ENCODE peak calls at places on chromosomes 2 and 18, in ten cellular contexts. B is body of pancreas, U is WTC11, Z is IMR-90, H is uterus, K is esophagus squamous epithelium, G is spleen, D is HCT116, V is transverse colon, P is lower leg skin. E is an unnamed sample.

GRCh38 chr2:8679567-8679826 is 2.4 kb upstream of the ID2 start:
- DNase-seq in B (no peak), U (no peak), Z (no peak), H (no peak), K (no peak), G (no peak), D (no peak), V (no peak), P (no peak), E (no peak)

GRCh38 chr18:9705183-9705864 is 2.8 kb upstream of the RAB31 start:
- DNase-seq in B (no peak), U (no peak), Z (peak), H (peak), K (no peak), G (no peak), D (no peak), V (no peak), P (no peak), E (no peak)

GRCh38 chr2:176534798-176535479 is 265.7 kb downstream of the MTX2 start:
- DNase-seq in B (no peak), U (no peak), Z (no peak), H (no peak), K (no peak), G (no peak), D (no peak), V (no peak), P (no peak), E (no peak)

GRCh38 chr2:128770143-128771080 is 451.7 kb upstream of the HS6ST1 start:
- DNase-seq in B (peak), U (no peak), Z (no peak), H (no peak), K (no peak), G (peak), D (no peak), V (no peak), P (no peak), E (no peak)

GRCh38 chr2:127541849-127542630 is 6.6 kb downstream of the MYO7B start:
- DNase-seq in B (no peak), U (no peak), Z (no peak), H (no peak), K (no peak), G (no peak), D (no peak), V (no peak), P (no peak), E (no peak)

GRCh38 chr2:61537590-61538178 is 472 bp downstream of the XPO1 start:
- DNase-seq in B (no peak), U (peak), Z (no peak), H (no peak), K (peak), G (no peak), D (no peak), V (no peak), P (peak), E (peak)

GRCh38 chr2:134178109-134178877 is 75.6 kb upstream of the MGAT5 start:
- DNase-seq in B (no peak), U (no peak), Z (peak), H (no peak), K (no peak), G (no peak), D (no peak), V (no peak), P (no peak), E (no peak)

GRCh38 chr18:50602466-50602865 is 42.6 kb downstream of the MAPK4 start:
- DNase-seq in B (no peak), U (no peak), Z (no peak), H (no peak), K (no peak), G (no peak), D (no peak), V (no peak), P (no peak), E (no peak)

GRCh38 chr18:75679347-75679746 is 251.8 kb upstream of the SMIM21 start:
- DNase-seq in B (no peak), U (no peak), Z (no peak), H (no peak), K (peak), G (no peak), D (no peak), V (no peak), P (no peak), E (no peak)

GRCh38 chr2:72864500-72864899 is 22.7 kb upstream of the SPR start:
- DNase-seq in B (no peak), U (no peak), Z (peak), H (no peak), K (no peak), G (no peak), D (no peak), V (no peak), P (no peak), E (no peak)

GRCh38 chr2:5609191-5609590 is 83.0 kb upstream of the SOX11 start:
- DNase-seq in B (no peak), U (no peak), Z (no peak), H (no peak), K (no peak), G (no peak), D (no peak), V (no peak), P (no peak), E (no peak)

GRCh38 chr2:112121682-112122254 is 16.4 kb upstream of the FBLN7 start:
- DNase-seq in B (peak), U (no peak), Z (peak), H (no peak), K (no peak), G (no peak), D (peak), V (no peak), P (no peak), E (no peak)

GRCh38 chr2:191677646-191678436 is at the start of gene NABP1:
- DNase-seq in B (peak), U (peak), Z (peak), H (peak), K (peak), G (peak), D (peak), V (peak), P (peak), E (peak)

GRCh38 chr2:226813148-226813701 is 13.6 kb upstream of the IRS1 start:
- DNase-seq in B (no peak), U (peak), Z (no peak), H (no peak), K (no peak), G (no peak), D (no peak), V (no peak), P (no peak), E (no peak)
- TF ChIP-seq CTCF in B (no peak), U (no peak), Z (peak), H (no peak), K (no peak), G (no peak), D (peak), V (peak), P (no peak), E (no peak)

GRCh38 chr2:120205901-120206581 is 17.2 kb downstream of the TMEM185B start:
- DNase-seq in B (no peak), U (peak), Z (no peak), H (no peak), K (no peak), G (peak), D (no peak), V (peak), P (no peak), E (no peak)
- TF ChIP-seq CTCF in B (no peak), U (peak), Z (peak), H (peak), K (no peak), G (peak), D (peak), V (peak), P (no peak), E (no peak)

GRCh38 chr18:24408496-24408895 is 10.9 kb upstream of the OSBPL1A start:
- DNase-seq in B (no peak), U (no peak), Z (no peak), H (no peak), K (no peak), G (no peak), D (no peak), V (no peak), P (no peak), E (no peak)

GRCh38 chr18:24417465-24417864 is 9.0 kb upstream of the IMPACT start:
- DNase-seq in B (no peak), U (no peak), Z (no peak), H (no peak), K (no peak), G (no peak), D (no peak), V (no peak), P (no peak), E (no peak)

GRCh38 chr18:24414349-24415003 is 12.0 kb upstream of the IMPACT start:
- DNase-seq in B (no peak), U (no peak), Z (no peak), H (no peak), K (no peak), G (no peak), D (no peak), V (no peak), P (no peak), E (no peak)

GRCh38 chr18:24413148-24413547 is 13.3 kb upstream of the IMPACT start:
- DNase-seq in B (no peak), U (peak), Z (no peak), H (no peak), K (no peak), G (no peak), D (no peak), V (no peak), P (no peak), E (no peak)
- TF ChIP-seq CTCF in B (no peak), U (no peak), Z (peak), H (no peak), K (no peak), G (no peak), D (peak), V (no peak), P (no peak), E (no peak)

GRCh38 chr2:44668336-44668735 is 273.2 kb upstream of the SIX3 start:
- DNase-seq in B (no peak), U (no peak), Z (no peak), H (no peak), K (no peak), G (no peak), D (peak), V (no peak), P (no peak), E (no peak)
- TF ChIP-seq CTCF in B (no peak), U (no peak), Z (no peak), H (no peak), K (no peak), G (no peak), D (peak), V (no peak), P (no peak), E (no peak)

GRCh38 chr2:99184811-99185210 is 3.8 kb downstream of the MRPL30 start:
- DNase-seq in B (no peak), U (no peak), Z (no peak), H (no peak), K (no peak), G (no peak), D (no peak), V (no peak), P (no peak), E (no peak)

GRCh38 chr2:99188357-99188756 is 7.4 kb downstream of the MRPL30 start:
- DNase-seq in B (no peak), U (no peak), Z (no peak), H (no peak), K (no peak), G (no peak), D (no peak), V (no peak), P (no peak), E (no peak)

GRCh38 chr2:99187011-99187410 is 6.0 kb downstream of the MRPL30 start:
- DNase-seq in B (no peak), U (no peak), Z (no peak), H (no peak), K (no peak), G (no peak), D (no peak), V (no peak), P (no peak), E (no peak)

DNA sequence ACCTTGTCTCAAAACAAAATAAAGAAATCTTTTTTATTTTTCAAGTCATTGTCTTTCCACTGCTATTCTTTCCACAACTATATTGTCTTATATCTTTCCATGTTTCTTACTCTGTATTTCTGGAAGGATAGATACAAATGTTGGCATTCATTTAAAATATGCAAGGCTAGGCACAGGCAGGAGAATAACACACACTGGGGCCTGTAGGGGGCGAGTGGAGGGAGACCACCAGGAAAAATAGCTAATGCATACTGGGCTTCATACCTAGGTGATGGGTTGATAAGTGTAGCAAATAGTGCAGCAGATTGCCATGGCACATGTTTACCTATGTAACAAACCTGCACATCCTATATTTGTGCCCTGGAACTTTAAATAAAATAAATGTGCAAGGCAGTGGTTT is 9.6 kb downstream of the MRPL30 start:
- DNase-seq in B (no peak), U (no peak), Z (no peak), H (no peak), K (no peak), G (no peak), D (no peak), V (no peak), P (no peak), E (no peak)
- TF ChIP-seq CTCF in B (no peak), U (no peak), Z (no peak), H (no peak), K (no peak), G (no peak), D (peak), V (no peak), P (no peak), E (no peak)

DNA sequence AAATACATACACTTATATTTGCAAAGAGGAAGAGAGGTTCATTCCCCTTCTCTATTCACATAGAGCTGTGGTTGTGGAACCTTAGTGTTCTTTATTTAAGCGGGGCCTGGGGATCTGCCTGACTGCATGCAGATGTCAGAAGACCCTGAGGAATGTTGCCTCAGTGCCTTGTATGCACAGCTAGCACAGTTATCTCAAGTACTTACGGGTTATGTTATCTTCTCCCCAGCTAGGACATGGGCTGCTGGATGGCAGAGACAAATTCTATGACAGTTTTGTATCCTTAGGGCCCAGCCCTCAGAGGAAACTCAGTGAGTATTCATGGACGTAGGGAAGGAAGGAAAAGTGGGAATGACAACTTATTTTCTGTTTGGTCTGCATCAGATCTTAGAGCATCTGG is 37.7 kb upstream of the RTN4 start:
- DNase-seq in B (no peak), U (no peak), Z (no peak), H (no peak), K (no peak), G (no peak), D (no peak), V (no peak), P (no peak), E (no peak)
- TF ChIP-seq CTCF in B (no peak), U (no peak), Z (no peak), H (no peak), K (no peak), G (no peak), D (no peak), V (no peak), P (no peak), E (no peak)

GRCh38 chr2:89829828-89830227 is 1138.4 kb downstream of the RPIA start:
- DNase-seq in B (no peak), U (no peak), Z (peak), H (no peak), K (no peak), G (no peak), D (no peak), V (no peak), P (no peak), E (no peak)

GRCh38 chr2:89833116-89833779 is 1141.8 kb downstream of the RPIA start:
- DNase-seq in B (no peak), U (no peak), Z (peak), H (no peak), K (no peak), G (no peak), D (no peak), V (no peak), P (no peak), E (no peak)

GRCh38 chr2:89834306-89834705 is 1142.8 kb downstream of the RPIA start:
- DNase-seq in B (no peak), U (no peak), Z (no peak), H (no peak), K (no peak), G (no peak), D (no peak), V (no peak), P (no peak), E (no peak)

GRCh38 chr2:89833780-89834117 is 1142.3 kb downstream of the RPIA start:
- DNase-seq in B (no peak), U (no peak), Z (peak), H (no peak), K (no peak), G (no peak), D (no peak), V (no peak), P (no peak), E (no peak)

GRCh38 chr2:89831686-89832498 is 1140.4 kb downstream of the RPIA start:
- DNase-seq in B (no peak), U (no peak), Z (peak), H (no peak), K (no peak), G (no peak), D (no peak), V (no peak), P (no peak), E (no peak)
- TF ChIP-seq CTCF in B (no peak), U (no peak), Z (no peak), H (no peak), K (no peak), G (no peak), D (no peak), V (no peak), P (no peak), E (no peak)